ENCODE peak calls at places on chromosomes 1 and 21, in five cellular contexts. One of them, this sample, is unnamed.
A peak's percentile ranks its signal among the peaks of the same experiment; 100 is the strongest.

GRCh38 chr1:102098536-102098935 is 101.8 kb upstream of the OLFM3 start:
- DNase-seq in left ventricle myocardium inferior: no peak
- DNase-seq in psoas muscle: no peak
- DNase-seq in activated naive CD8-positive, alpha-beta T cell treated with anti-CD3 and anti-CD28 coated beads, Interleukin-2, amount 50 U/mL, for 24 hours: no peak
- DNase-seq in SW480: no peak
- DNase-seq in this sample: no peak

GRCh38 chr1:89203166-89203565 is 4.4 kb upstream of the GBP4 start:
- DNase-seq in left ventricle myocardium inferior: no peak
- DNase-seq in psoas muscle: no peak
- DNase-seq in activated naive CD8-positive, alpha-beta T cell treated with anti-CD3 and anti-CD28 coated beads, Interleukin-2, amount 50 U/mL, for 24 hours: no peak
- DNase-seq in SW480: no peak
- DNase-seq in this sample: no peak

GRCh38 chr1:100794719-100795645 is 75.4 kb downstream of the VCAM1 start:
- DNase-seq in left ventricle myocardium inferior: no peak
- DNase-seq in psoas muscle: no peak
- DNase-seq in activated naive CD8-positive, alpha-beta T cell treated with anti-CD3 and anti-CD28 coated beads, Interleukin-2, amount 50 U/mL, for 24 hours: no peak
- DNase-seq in SW480: no peak
- DNase-seq in this sample: no peak

GRCh38 chr1:92483442-92484170 is 3.1 kb downstream of the GFI1 start:
- DNase-seq in left ventricle myocardium inferior: no peak
- DNase-seq in psoas muscle: no peak
- DNase-seq in activated naive CD8-positive, alpha-beta T cell treated with anti-CD3 and anti-CD28 coated beads, Interleukin-2, amount 50 U/mL, for 24 hours: peak; percentile 79
- DNase-seq in SW480: peak; percentile 63
- DNase-seq in this sample: no peak

GRCh38 chr1:11458811-11459275 is 20.1 kb upstream of the DISP3 start:
- DNase-seq in left ventricle myocardium inferior: peak; percentile 51
- DNase-seq in psoas muscle: no peak
- DNase-seq in activated naive CD8-positive, alpha-beta T cell treated with anti-CD3 and anti-CD28 coated beads, Interleukin-2, amount 50 U/mL, for 24 hours: no peak
- DNase-seq in SW480: no peak
- DNase-seq in this sample: no peak

GRCh38 chr1:197423006-197423405 is 155.0 kb downstream of the CRB1 start:
- DNase-seq in left ventricle myocardium inferior: no peak
- DNase-seq in psoas muscle: no peak
- DNase-seq in activated naive CD8-positive, alpha-beta T cell treated with anti-CD3 and anti-CD28 coated beads, Interleukin-2, amount 50 U/mL, for 24 hours: no peak
- DNase-seq in SW480: no peak
- DNase-seq in this sample: no peak

GRCh38 chr1:164803366-164803765 is 244.4 kb downstream of the PBX1 start:
- DNase-seq in left ventricle myocardium inferior: no peak
- DNase-seq in psoas muscle: no peak
- DNase-seq in activated naive CD8-positive, alpha-beta T cell treated with anti-CD3 and anti-CD28 coated beads, Interleukin-2, amount 50 U/mL, for 24 hours: no peak
- DNase-seq in SW480: peak; percentile 75
- DNase-seq in this sample: no peak

GRCh38 chr1:37038703-37039093 is 4.4 kb upstream of the GRIK3 start:
- DNase-seq in left ventricle myocardium inferior: no peak
- DNase-seq in psoas muscle: no peak
- DNase-seq in activated naive CD8-positive, alpha-beta T cell treated with anti-CD3 and anti-CD28 coated beads, Interleukin-2, amount 50 U/mL, for 24 hours: no peak
- DNase-seq in SW480: no peak
- DNase-seq in this sample: peak; percentile 73

GRCh38 chr1:4768553-4768952 is 114.1 kb downstream of the AJAP1 start:
- DNase-seq in left ventricle myocardium inferior: no peak
- DNase-seq in psoas muscle: no peak
- DNase-seq in activated naive CD8-positive, alpha-beta T cell treated with anti-CD3 and anti-CD28 coated beads, Interleukin-2, amount 50 U/mL, for 24 hours: no peak
- DNase-seq in SW480: peak; percentile 18
- DNase-seq in this sample: no peak

GRCh38 chr1:9201421-9202239 is 32.9 kb upstream of the H6PD start:
- DNase-seq in left ventricle myocardium inferior: no peak
- DNase-seq in psoas muscle: peak; percentile 54
- DNase-seq in activated naive CD8-positive, alpha-beta T cell treated with anti-CD3 and anti-CD28 coated beads, Interleukin-2, amount 50 U/mL, for 24 hours: no peak
- DNase-seq in SW480: no peak
- DNase-seq in this sample: no peak

GRCh38 chr21:41939391-41939790 is 14.4 kb downstream of the C2CD2 start:
- DNase-seq in left ventricle myocardium inferior: no peak
- DNase-seq in psoas muscle: no peak
- DNase-seq in activated naive CD8-positive, alpha-beta T cell treated with anti-CD3 and anti-CD28 coated beads, Interleukin-2, amount 50 U/mL, for 24 hours: no peak
- DNase-seq in SW480: no peak
- DNase-seq in this sample: no peak

GRCh38 chr1:68173283-68174172 is 58.8 kb downstream of the WLS start:
- DNase-seq in left ventricle myocardium inferior: no peak
- DNase-seq in psoas muscle: no peak
- DNase-seq in activated naive CD8-positive, alpha-beta T cell treated with anti-CD3 and anti-CD28 coated beads, Interleukin-2, amount 50 U/mL, for 24 hours: no peak
- DNase-seq in SW480: peak; percentile 35
- DNase-seq in this sample: peak; percentile 87

GRCh38 chr1:94705755-94706154 is 114.4 kb upstream of the SLC44A3 start:
- DNase-seq in left ventricle myocardium inferior: no peak
- DNase-seq in psoas muscle: no peak
- DNase-seq in activated naive CD8-positive, alpha-beta T cell treated with anti-CD3 and anti-CD28 coated beads, Interleukin-2, amount 50 U/mL, for 24 hours: no peak
- DNase-seq in SW480: no peak
- DNase-seq in this sample: no peak

GRCh38 chr1:64295566-64295965 is 92.1 kb downstream of the UBE2U start:
- DNase-seq in left ventricle myocardium inferior: no peak
- DNase-seq in psoas muscle: no peak
- DNase-seq in activated naive CD8-positive, alpha-beta T cell treated with anti-CD3 and anti-CD28 coated beads, Interleukin-2, amount 50 U/mL, for 24 hours: no peak
- DNase-seq in SW480: no peak
- DNase-seq in this sample: no peak

GRCh38 chr1:20125091-20125490 is 5.8 kb upstream of the PLA2G2D start:
- DNase-seq in left ventricle myocardium inferior: no peak
- DNase-seq in psoas muscle: no peak
- DNase-seq in activated naive CD8-positive, alpha-beta T cell treated with anti-CD3 and anti-CD28 coated beads, Interleukin-2, amount 50 U/mL, for 24 hours: no peak
- DNase-seq in SW480: no peak
- DNase-seq in this sample: no peak

GRCh38 chr1:101653482-101653946 is 343.2 kb downstream of the OLFM3 start:
- DNase-seq in left ventricle myocardium inferior: no peak
- DNase-seq in psoas muscle: no peak
- DNase-seq in activated naive CD8-positive, alpha-beta T cell treated with anti-CD3 and anti-CD28 coated beads, Interleukin-2, amount 50 U/mL, for 24 hours: no peak
- DNase-seq in SW480: peak; percentile 32
- DNase-seq in this sample: no peak

GRCh38 chr21:29256125-29256895 is 42.4 kb upstream of the BACH1 start:
- DNase-seq in left ventricle myocardium inferior: no peak
- DNase-seq in psoas muscle: no peak
- DNase-seq in activated naive CD8-positive, alpha-beta T cell treated with anti-CD3 and anti-CD28 coated beads, Interleukin-2, amount 50 U/mL, for 24 hours: no peak
- DNase-seq in SW480: no peak
- DNase-seq in this sample: no peak

GRCh38 chr1:231190456-231190855 is 28.6 kb downstream of the TRIM67 start:
- DNase-seq in left ventricle myocardium inferior: no peak
- DNase-seq in psoas muscle: no peak
- DNase-seq in activated naive CD8-positive, alpha-beta T cell treated with anti-CD3 and anti-CD28 coated beads, Interleukin-2, amount 50 U/mL, for 24 hours: no peak
- DNase-seq in SW480: no peak
- DNase-seq in this sample: no peak

GRCh38 chr1:226287587-226287986 is 21.4 kb downstream of the LIN9 start:
- DNase-seq in left ventricle myocardium inferior: no peak
- DNase-seq in psoas muscle: no peak
- DNase-seq in activated naive CD8-positive, alpha-beta T cell treated with anti-CD3 and anti-CD28 coated beads, Interleukin-2, amount 50 U/mL, for 24 hours: no peak
- DNase-seq in SW480: no peak
- DNase-seq in this sample: no peak

GRCh38 chr1:16915627-16915973 is 6.1 kb upstream of the CROCC start:
- DNase-seq in left ventricle myocardium inferior: no peak
- DNase-seq in psoas muscle: no peak
- DNase-seq in activated naive CD8-positive, alpha-beta T cell treated with anti-CD3 and anti-CD28 coated beads, Interleukin-2, amount 50 U/mL, for 24 hours: no peak
- DNase-seq in SW480: no peak
- DNase-seq in this sample: no peak

GRCh38 chr1:8427493-8427892 is 109.6 kb downstream of the SLC45A1 start:
- DNase-seq in left ventricle myocardium inferior: no peak
- DNase-seq in psoas muscle: no peak
- DNase-seq in activated naive CD8-positive, alpha-beta T cell treated with anti-CD3 and anti-CD28 coated beads, Interleukin-2, amount 50 U/mL, for 24 hours: no peak
- DNase-seq in SW480: no peak
- DNase-seq in this sample: no peak

GRCh38 chr1:1182491-1183220 is 9.0 kb downstream of the TTLL10 start:
- DNase-seq in left ventricle myocardium inferior: peak; percentile 14
- DNase-seq in psoas muscle: peak; percentile 17
- DNase-seq in activated naive CD8-positive, alpha-beta T cell treated with anti-CD3 and anti-CD28 coated beads, Interleukin-2, amount 50 U/mL, for 24 hours: no peak
- DNase-seq in SW480: no peak
- DNase-seq in this sample: no peak

GRCh38 chr1:37471345-37472231 is 2.8 kb upstream of the ZC3H12A start:
- DNase-seq in left ventricle myocardium inferior: peak; percentile 69
- DNase-seq in psoas muscle: peak; percentile 84
- DNase-seq in activated naive CD8-positive, alpha-beta T cell treated with anti-CD3 and anti-CD28 coated beads, Interleukin-2, amount 50 U/mL, for 24 hours: no peak
- DNase-seq in SW480: peak; percentile 75
- DNase-seq in this sample: no peak

GRCh38 chr1:25647863-25648262 is 31.3 kb downstream of the MAN1C1 start:
- DNase-seq in left ventricle myocardium inferior: peak; percentile 50
- DNase-seq in psoas muscle: no peak
- DNase-seq in activated naive CD8-positive, alpha-beta T cell treated with anti-CD3 and anti-CD28 coated beads, Interleukin-2, amount 50 U/mL, for 24 hours: no peak
- DNase-seq in SW480: no peak
- DNase-seq in this sample: no peak

GRCh38 chr1:178540646-178541045 is 27.7 kb downstream of the TEX35 start:
- DNase-seq in left ventricle myocardium inferior: no peak
- DNase-seq in psoas muscle: no peak
- DNase-seq in activated naive CD8-positive, alpha-beta T cell treated with anti-CD3 and anti-CD28 coated beads, Interleukin-2, amount 50 U/mL, for 24 hours: no peak
- DNase-seq in SW480: no peak
- DNase-seq in this sample: no peak

GRCh38 chr1:109649380-109649987 is 6.4 kb upstream of the GSTM4 start:
- DNase-seq in left ventricle myocardium inferior: no peak
- DNase-seq in psoas muscle: no peak
- DNase-seq in activated naive CD8-positive, alpha-beta T cell treated with anti-CD3 and anti-CD28 coated beads, Interleukin-2, amount 50 U/mL, for 24 hours: no peak
- DNase-seq in SW480: no peak
- DNase-seq in this sample: no peak

GRCh38 chr1:15525043-15525958 is 1.3 kb upstream of the CASP9 start:
- DNase-seq in left ventricle myocardium inferior: peak; percentile 99
- DNase-seq in psoas muscle: peak; percentile 99
- DNase-seq in activated naive CD8-positive, alpha-beta T cell treated with anti-CD3 and anti-CD28 coated beads, Interleukin-2, amount 50 U/mL, for 24 hours: peak; percentile 11
- DNase-seq in SW480: no peak
- DNase-seq in this sample: no peak

GRCh38 chr1:53138991-53139884 is 3.2 kb downstream of the SLC1A7 start:
- DNase-seq in left ventricle myocardium inferior: no peak
- DNase-seq in psoas muscle: no peak
- DNase-seq in activated naive CD8-positive, alpha-beta T cell treated with anti-CD3 and anti-CD28 coated beads, Interleukin-2, amount 50 U/mL, for 24 hours: no peak
- DNase-seq in SW480: no peak
- DNase-seq in this sample: no peak

GRCh38 chr21:31326478-31327247 is 17.4 kb downstream of the TIAM1 start:
- DNase-seq in left ventricle myocardium inferior: no peak
- DNase-seq in psoas muscle: no peak
- DNase-seq in activated naive CD8-positive, alpha-beta T cell treated with anti-CD3 and anti-CD28 coated beads, Interleukin-2, amount 50 U/mL, for 24 hours: peak; percentile 61
- DNase-seq in SW480: no peak
- DNase-seq in this sample: no peak

GRCh38 chr21:38438476-38438893 is 59.8 kb downstream of the ERG start:
- DNase-seq in left ventricle myocardium inferior: peak; percentile 67
- DNase-seq in psoas muscle: peak; percentile 28
- DNase-seq in activated naive CD8-positive, alpha-beta T cell treated with anti-CD3 and anti-CD28 coated beads, Interleukin-2, amount 50 U/mL, for 24 hours: no peak
- DNase-seq in SW480: no peak
- DNase-seq in this sample: no peak

GRCh38 chr1:43444827-43445225 is 8.9 kb downstream of the HYI start:
- DNase-seq in left ventricle myocardium inferior: no peak
- DNase-seq in psoas muscle: no peak
- DNase-seq in activated naive CD8-positive, alpha-beta T cell treated with anti-CD3 and anti-CD28 coated beads, Interleukin-2, amount 50 U/mL, for 24 hours: no peak
- DNase-seq in SW480: no peak
- DNase-seq in this sample: no peak

GRCh38 chr1:4062560-4062959 is 162.5 kb upstream of the C1orf174 start:
- DNase-seq in left ventricle myocardium inferior: no peak
- DNase-seq in psoas muscle: no peak
- DNase-seq in activated naive CD8-positive, alpha-beta T cell treated with anti-CD3 and anti-CD28 coated beads, Interleukin-2, amount 50 U/mL, for 24 hours: no peak
- DNase-seq in SW480: no peak
- DNase-seq in this sample: no peak